ENCODE peak calls at places on chromosome 5, in nine cellular contexts. Q, K, M, V, J, C, W, R and B are unnamed samples.

GRCh38 chr5:141084487-141084989 is 9.9 kb upstream of the PCDHB2 start:
- DNase-seq in Q (peak; percentile 78), K (peak; percentile 66), M (peak; percentile 69), V (peak; percentile 12), J (peak; percentile 47), C (peak; percentile 13), W (no peak), R (no peak), B (peak; percentile 73)

GRCh38 chr5:138115254-138115653 is 24.0 kb downstream of the NME5 start:
- DNase-seq in Q (no peak), K (no peak), M (no peak), V (no peak), J (no peak), C (no peak), W (no peak), R (no peak), B (no peak)

GRCh38 chr5:147403659-147404640 is 105.9 kb downstream of the DPYSL3 start:
- DNase-seq in Q (peak; percentile 29), K (peak; percentile 93), M (no peak), V (peak; percentile 89), J (no peak), C (no peak), W (peak; percentile 10), R (no peak), B (no peak)

GRCh38 chr5:1062761-1063568 is 48.9 kb downstream of the SLC12A7 start:
- DNase-seq in Q (no peak), K (no peak), M (no peak), V (no peak), J (no peak), C (no peak), W (no peak), R (no peak), B (no peak)

GRCh38 chr5:83562207-83562606 is 90.7 kb downstream of the VCAN start:
- DNase-seq in Q (peak; percentile 46), K (no peak), M (no peak), V (no peak), J (no peak), C (no peak), W (no peak), R (no peak), B (no peak)

GRCh38 chr5:172902497-172903472 is 56.4 kb upstream of the RPL26L1 start:
- DNase-seq in Q (peak; percentile 43), K (peak; percentile 74), M (peak; percentile 69), V (no peak), J (no peak), C (no peak), W (no peak), R (peak; percentile 19), B (peak; percentile 57)

GRCh38 chr5:64229163-64229774 is 63.6 kb downstream of the RNF180 start:
- DNase-seq in Q (peak; percentile 57), K (peak; percentile 59), M (no peak), V (peak; percentile 23), J (no peak), C (no peak), W (peak; percentile 20), R (peak; percentile 43), B (no peak)

GRCh38 chr5:65808818-65809217 is 86.8 kb downstream of the NLN start:
- DNase-seq in Q (no peak), K (peak; percentile 8), M (no peak), V (no peak), J (no peak), C (no peak), W (no peak), R (no peak), B (no peak)

GRCh38 chr5:143683459-143683858 is 128.5 kb upstream of the HMHB1 start:
- DNase-seq in Q (no peak), K (no peak), M (no peak), V (no peak), J (no peak), C (no peak), W (no peak), R (no peak), B (no peak)